ENCODE peak calls at places on chromosome 14, in six cellular contexts. W is GM23248, O is GM23338, U is neural progenitor cell, D is MM.1S, V is SK-N-SH. L is an unnamed sample. For H3F3A, the result is how much of the 10 kb centered on the place peaks cover.

GRCh38 chr14:92670177-92670576 is 78.2 kb downstream of the LGMN start:
- DNase-seq in O (no peak), W (peak), D (no peak), U (no peak), V (peak), L (peak)

GRCh38 chr14:54177861-54178591 is 218.8 kb upstream of the CDKN3 start:
- DNase-seq in V (no peak), W (peak), O (no peak), D (no peak), U (no peak), L (peak)

GRCh38 chr14:91878274-91878673 is 10.9 kb upstream of the TC2N start:
- DNase-seq in W (no peak), O (peak), V (no peak), D (no peak), U (no peak), L (no peak)

GRCh38 chr14:32331227-32331597 is 2.1 kb downstream of the AKAP6 start:
- DNase-seq in W (no peak), U (peak), D (no peak), O (no peak), V (no peak), L (no peak)

GRCh38 chr14:96735509-96735908 is 61.7 kb upstream of the VRK1 start:
- DNase-seq in O (no peak), D (no peak), W (no peak), V (peak), U (no peak), L (no peak)

GRCh38 chr14:20499881-20500280 is 5.5 kb upstream of the RNASE10 start:
- DNase-seq in W (no peak), O (no peak), V (no peak), D (no peak), U (no peak), L (no peak)

GRCh38 chr14:50047274-50047676 is 69.1 kb downstream of the VCPKMT start:
- DNase-seq in D (no peak), O (no peak), W (no peak), U (no peak), V (no peak), L (peak)

GRCh38 chr14:68726093-68726695 is 66.7 kb downstream of the ZFP36L1 start:
- DNase-seq in D (no peak), V (no peak), W (no peak), O (no peak), U (no peak), L (no peak)

GRCh38 chr14:57870686-57871457 is 5.0 kb upstream of the SLC35F4 start:
- DNase-seq in U (no peak), W (no peak), D (no peak), O (no peak), V (no peak), L (no peak)

GRCh38 chr14:63276492-63277342 is 42.0 kb downstream of the GPHB5 start:
- DNase-seq in W (peak), D (no peak), O (peak), U (peak), V (peak), L (peak)

GRCh38 chr14:53953828-53954550 is 2.6 kb downstream of the BMP4 start:
- DNase-seq in V (peak), W (peak), O (peak), D (no peak), U (peak), L (peak)

GRCh38 chr14:92925446-92925845 is 2.5 kb downstream of the CHGA start:
- DNase-seq in V (no peak), D (no peak), U (no peak), W (no peak), O (no peak), L (no peak)

GRCh38 chr14:68210729-68211299 is 391.2 kb downstream of the RAD51B start:
- DNase-seq in V (no peak), W (peak), D (peak), O (no peak), U (no peak), L (peak)

GRCh38 chr14:55803506-55804197 is 223.6 kb downstream of the KTN1 start:
- DNase-seq in V (no peak), U (no peak), O (no peak), D (no peak), W (no peak), L (peak)

GRCh38 chr14:50864237-50864636 is 7.6 kb upstream of the ABHD12B start:
- DNase-seq in O (no peak), U (no peak), D (no peak), V (no peak), W (no peak), L (no peak)

GRCh38 chr14:39467889-39468524 is 35.8 kb upstream of the FBXO33 start:
- DNase-seq in W (peak), V (no peak), U (peak), D (peak), O (peak), L (peak)

GRCh38 chr14:29166507-29166906 is 399.9 kb downstream of the FOXG1 start:
- DNase-seq in U (no peak), W (no peak), V (no peak), D (no peak), O (peak), L (peak)

GRCh38 chr14:67515386-67516079 is 17.6 kb upstream of the PLEKHH1 start:
- DNase-seq in W (peak), O (peak), U (no peak), V (no peak), D (peak), L (peak)

GRCh38 chr14:91511014-91511466 is 930 bp upstream of the PPP4R3A start:
- DNase-seq in V (peak), O (peak), U (peak), W (no peak), D (no peak), L (peak)

GRCh38 chr14:93199031-93199430 is 7.8 kb downstream of the GON7 start:
- DNase-seq in U (no peak), W (no peak), D (no peak), O (no peak), V (no peak), L (no peak)

GRCh38 chr14:96790211-96790610 is 7.0 kb upstream of the VRK1 start:
- DNase-seq in U (no peak), V (no peak), O (no peak), D (no peak), W (no peak), L (no peak)

GRCh38 chr14:77043984-77044485 is 15.5 kb upstream of the IRF2BPL start:
- DNase-seq in V (no peak), O (no peak), U (no peak), D (no peak), W (peak), L (no peak)

GRCh38 chr14:34043627-34044372 is 92.9 kb upstream of the EGLN3 start:
- DNase-seq in W (peak), U (no peak), O (peak), D (peak), V (no peak), L (peak)

GRCh38 chr14:69573205-69573840 is 1.3 kb downstream of the CCDC177 start:
- DNase-seq in D (no peak), O (peak), U (no peak), V (peak), W (peak), L (no peak)

GRCh38 chr14:63773504-63773903 is 45.6 kb upstream of the SGPP1 start:
- DNase-seq in O (no peak), U (no peak), W (no peak), D (no peak), V (no peak), L (no peak)

GRCh38 chr14:23577004-23577681 is 1.4 kb downstream of the JPH4 start:
- DNase-seq in V (peak), W (peak), O (peak), D (no peak), U (peak), L (no peak)

GRCh38 chr14:26872510-26872909 is 274.7 kb upstream of the NOVA1 start:
- DNase-seq in U (peak), O (no peak), D (no peak), W (peak), V (no peak), L (no peak)

GRCh38 chr14:51939727-51940126 is 49.6 kb upstream of the RTRAF start:
- DNase-seq in U (no peak), O (no peak), D (no peak), W (no peak), V (no peak), L (no peak)

GRCh38 chr14:32166029-32166428 is 35.8 kb upstream of the RNU6-7 start:
- DNase-seq in O (no peak), D (peak), U (no peak), W (no peak), V (no peak), L (no peak)

GRCh38 chr14:100131181-100131580 is 28.3 kb downstream of the DEGS2 start:
- DNase-seq in O (peak), U (no peak), V (no peak), D (no peak), W (no peak), L (no peak)

GRCh38 chr14:89276424-89276975 is 140.5 kb downstream of the FOXN3 start:
- DNase-seq in O (no peak), W (no peak), V (no peak), U (no peak), D (no peak), L (no peak)

GRCh38 chr14:56194062-56194461 is 75.9 kb downstream of the PELI2 start:
- DNase-seq in D (no peak), O (no peak), U (no peak), W (no peak), V (no peak), L (no peak)

GRCh38 chr14:96989293-96989692 is 192.1 kb downstream of the VRK1 start:
- DNase-seq in W (no peak), U (no peak), V (no peak), O (no peak), D (no peak), L (no peak)

DNA sequence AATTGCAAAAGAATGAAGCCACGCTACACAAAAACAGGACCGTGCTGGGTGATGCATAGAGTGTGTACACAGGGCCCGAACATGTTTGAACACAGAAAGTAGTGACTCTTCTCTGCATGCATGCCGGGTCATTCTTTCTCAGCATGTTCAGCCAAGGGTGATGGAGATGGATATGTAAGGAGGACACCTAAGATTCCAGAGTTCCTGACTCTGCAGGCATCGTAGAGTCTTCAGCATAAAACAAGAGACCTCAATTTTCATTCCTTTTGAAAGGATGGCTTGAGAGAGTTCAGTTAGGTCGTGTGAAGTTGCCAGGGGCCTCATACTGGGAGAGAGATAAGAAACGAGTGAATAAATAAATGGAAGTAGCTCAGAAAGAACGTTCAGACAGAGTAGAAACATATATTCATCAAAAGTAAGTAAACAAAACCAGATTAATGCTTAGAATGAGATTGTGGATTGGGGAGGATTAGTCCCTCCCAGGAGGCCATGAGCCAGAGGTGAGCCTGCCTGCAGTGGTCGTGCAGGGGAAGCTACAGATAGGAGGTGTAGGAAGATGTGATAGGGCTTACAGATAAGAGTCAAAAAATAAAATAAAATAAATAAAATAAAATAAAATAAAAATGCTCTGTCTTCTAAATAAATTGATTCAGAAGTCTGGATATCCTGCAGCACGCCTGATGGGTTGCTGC is 27.6 kb upstream of the SEL1L start:
- DNase-seq in O (peak), D (no peak), U (no peak), W (no peak), V (no peak), L (no peak)
- TF ChIP-seq EZH2phosphoT487 in O (no peak), D (no peak), U (no peak), W (no peak), V (no peak), L (no peak)

DNA sequence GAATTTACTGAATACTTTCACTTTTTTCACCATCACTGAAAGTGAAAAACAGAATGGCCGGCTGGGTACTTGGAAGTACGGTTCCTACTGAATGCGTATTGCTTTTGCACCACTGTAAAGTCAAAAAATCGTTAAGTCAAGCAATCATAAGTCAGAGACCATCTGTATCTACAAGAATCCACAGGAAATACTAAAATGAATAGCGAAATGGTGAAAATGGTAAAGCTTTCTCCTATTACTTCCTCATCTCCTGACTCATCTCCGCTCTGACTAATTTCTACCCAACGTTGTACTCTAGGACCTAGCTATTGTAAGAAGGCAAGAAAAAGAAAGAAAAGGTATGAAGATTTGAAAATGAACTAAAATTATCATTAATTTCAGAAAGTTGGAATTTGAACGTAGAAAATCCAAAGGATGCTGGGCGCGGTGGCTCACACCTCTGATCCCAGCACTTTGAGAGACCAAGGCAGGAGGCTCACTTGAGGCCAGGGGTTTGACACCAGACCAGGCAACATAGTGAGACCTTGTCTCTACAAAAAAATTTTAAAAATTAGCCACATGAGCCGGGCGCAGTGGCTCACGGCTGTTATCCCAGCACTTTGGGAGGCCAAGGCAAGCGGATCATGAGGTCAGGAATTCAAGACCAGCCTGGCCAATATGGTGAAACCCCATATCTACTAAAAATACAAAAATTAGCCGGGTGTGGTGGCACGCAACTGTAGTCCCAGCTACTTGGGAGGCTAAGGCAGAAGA is 5.3 kb upstream of the CDCA4 start:
- DNase-seq in W (peak), O (no peak), V (no peak), U (no peak), D (no peak), L (peak)
- H3F3A ChIP-seq in W (half or more), O (under half), V (half or more), U (under half), D (under half), L (under half)

DNA sequence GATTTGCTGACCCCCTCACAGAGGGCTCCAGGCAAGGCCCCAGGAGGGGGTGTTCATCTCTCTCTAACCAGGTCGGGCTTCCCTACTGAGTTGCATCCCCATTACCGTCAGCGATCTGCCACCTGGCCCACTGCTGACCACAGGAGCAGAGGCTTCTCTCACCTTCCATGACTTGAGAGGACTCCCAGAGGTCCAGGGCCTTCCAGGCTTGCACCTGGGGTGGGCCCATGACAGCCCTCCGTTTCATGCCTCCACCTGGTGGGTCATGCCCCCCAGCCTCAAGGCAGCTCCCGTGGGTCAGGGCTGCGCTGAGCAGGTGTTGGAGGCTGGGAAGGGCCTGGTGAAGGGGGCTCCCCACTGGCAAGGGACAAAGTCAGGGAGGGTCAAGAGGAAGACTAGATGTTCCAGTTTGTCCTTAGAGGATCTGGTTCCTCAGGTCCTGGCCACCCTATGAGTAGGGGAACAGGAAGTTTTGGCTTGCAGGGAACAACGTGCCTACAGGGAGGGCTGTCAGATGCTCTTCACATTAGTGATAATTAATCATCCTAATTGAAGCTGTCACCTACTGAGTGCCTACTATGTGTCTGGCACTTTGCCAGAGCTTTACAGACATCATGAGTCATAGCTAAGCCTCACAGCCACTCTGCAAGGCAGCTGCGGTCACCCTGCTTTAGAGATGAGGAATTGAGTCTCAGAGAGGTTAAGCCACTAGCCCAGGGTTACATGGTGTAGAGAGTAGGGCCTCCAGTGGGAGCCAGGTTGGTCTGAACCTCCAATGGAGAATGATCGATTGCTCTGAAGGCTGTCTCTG is 13.8 kb downstream of the NFKBIA start:
- DNase-seq in O (no peak), V (no peak), W (peak), U (no peak), D (no peak), L (peak)
- TF ChIP-seq EZH2phosphoT487 in O (no peak), V (no peak), W (no peak), U (no peak), D (no peak), L (no peak)

DNA sequence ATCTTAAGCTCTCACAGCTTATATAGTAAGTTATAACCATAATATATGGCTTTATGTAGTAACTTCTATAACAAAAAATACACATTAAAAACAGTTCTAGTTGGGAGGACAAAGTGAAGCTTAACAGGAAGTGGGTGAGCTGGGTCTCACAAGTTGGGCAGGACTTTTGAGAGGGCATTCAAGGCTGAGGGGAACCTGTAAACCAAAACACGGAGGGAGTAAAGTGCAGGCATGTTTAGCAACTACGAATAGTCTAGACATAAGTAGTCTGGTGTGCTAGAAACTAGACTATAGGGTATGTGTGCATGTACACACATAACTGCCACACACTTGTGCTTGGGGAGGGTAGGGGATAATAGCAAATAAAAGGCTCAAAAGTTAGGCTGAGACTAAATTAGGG is 14.2 kb upstream of the NEK9 start:
- DNase-seq in O (no peak), W (no peak), V (no peak), D (no peak), U (no peak), L (no peak)
- H3F3A ChIP-seq in O (under half), W (under half), V (under half), D (under half), U (under half), L (under half)

GRCh38 chr14:59310644-59311043 is 122.2 kb downstream of the DAAM1 start:
- DNase-seq in V (no peak), U (no peak), D (no peak), W (no peak), O (no peak), L (peak)
- TF ChIP-seq EZH2phosphoT487 in V (no peak), U (no peak), D (no peak), W (no peak), O (no peak), L (no peak)

GRCh38 chr14:102932484-102933248 is 10.2 kb downstream of the AMN start:
- DNase-seq in O (no peak), W (no peak), D (no peak), U (no peak), V (no peak), L (no peak)
- H3F3A ChIP-seq in O (under half), W (under half), D (under half), U (under half), V (under half), L (under half)

L was measured in PC-3.